ENCODE peak calls at places on chromosomes 13 and 19, in ten cellular contexts. One of them, this sample, is unnamed.

GRCh38 chr13:74678308-74678958 is 544.2 kb upstream of the KLF12 start:
- DNase-seq in activated naive CD4-positive, alpha-beta T cell treated with Interleukin-2 at 50 U/mL for 16 hours: no peak
- DNase-seq in EL: no peak
- DNase-seq in KG1: no peak
- DNase-seq in activated T-cell treated with anti-CD3 and anti-CD28 coated beads, Interleukin-2, amount 50 U/mL, for 72 hours: no peak
- DNase-seq in AG09319: no peak
- DNase-seq in HT1080: no peak
- DNase-seq in WTC11: no peak
- DNase-seq in GDM1: no peak
- DNase-seq in cardiac muscle cell: no peak
- DNase-seq in this sample: no peak

GRCh38 chr13:112776971-112777370 is 87.1 kb downstream of the ATP11A start:
- DNase-seq in activated naive CD4-positive, alpha-beta T cell treated with Interleukin-2 at 50 U/mL for 16 hours: no peak
- DNase-seq in GDM1: no peak
- DNase-seq in KG1: no peak
- DNase-seq in HT1080: no peak
- DNase-seq in cardiac muscle cell: no peak
- DNase-seq in WTC11: peak
- DNase-seq in EL: no peak
- DNase-seq in AG09319: no peak
- DNase-seq in activated T-cell treated with anti-CD3 and anti-CD28 coated beads, Interleukin-2, amount 50 U/mL, for 72 hours: no peak
- DNase-seq in this sample: peak

GRCh38 chr13:90233933-90234672 is 1113.4 kb upstream of the MIR17HG start:
- DNase-seq in cardiac muscle cell: no peak
- DNase-seq in HT1080: no peak
- DNase-seq in GDM1: no peak
- DNase-seq in activated naive CD4-positive, alpha-beta T cell treated with Interleukin-2 at 50 U/mL for 16 hours: no peak
- DNase-seq in AG09319: no peak
- DNase-seq in EL: peak
- DNase-seq in KG1: no peak
- DNase-seq in activated T-cell treated with anti-CD3 and anti-CD28 coated beads, Interleukin-2, amount 50 U/mL, for 72 hours: no peak
- DNase-seq in WTC11: no peak
- DNase-seq in this sample: no peak

GRCh38 chr13:74573654-74574053 is 439.4 kb upstream of the KLF12 start:
- DNase-seq in KG1: no peak
- DNase-seq in WTC11: peak
- DNase-seq in cardiac muscle cell: peak
- DNase-seq in EL: no peak
- DNase-seq in activated T-cell treated with anti-CD3 and anti-CD28 coated beads, Interleukin-2, amount 50 U/mL, for 72 hours: peak
- DNase-seq in HT1080: no peak
- DNase-seq in activated naive CD4-positive, alpha-beta T cell treated with Interleukin-2 at 50 U/mL for 16 hours: no peak
- DNase-seq in GDM1: no peak
- DNase-seq in AG09319: no peak
- DNase-seq in this sample: no peak

GRCh38 chr13:41231786-41232185 is 31.6 kb downstream of the MTRF1 start:
- DNase-seq in AG09319: no peak
- DNase-seq in activated naive CD4-positive, alpha-beta T cell treated with Interleukin-2 at 50 U/mL for 16 hours: no peak
- DNase-seq in EL: no peak
- DNase-seq in WTC11: no peak
- DNase-seq in activated T-cell treated with anti-CD3 and anti-CD28 coated beads, Interleukin-2, amount 50 U/mL, for 72 hours: no peak
- DNase-seq in GDM1: no peak
- DNase-seq in cardiac muscle cell: peak
- DNase-seq in KG1: no peak
- DNase-seq in HT1080: peak
- DNase-seq in this sample: no peak

GRCh38 chr13:99308481-99309087 is 1.4 kb upstream of the GPR183 start:
- DNase-seq in EL: peak
- DNase-seq in WTC11: no peak
- DNase-seq in cardiac muscle cell: no peak
- DNase-seq in GDM1: no peak
- DNase-seq in KG1: no peak
- DNase-seq in activated T-cell treated with anti-CD3 and anti-CD28 coated beads, Interleukin-2, amount 50 U/mL, for 72 hours: no peak
- DNase-seq in HT1080: no peak
- DNase-seq in activated naive CD4-positive, alpha-beta T cell treated with Interleukin-2 at 50 U/mL for 16 hours: no peak
- DNase-seq in AG09319: no peak
- DNase-seq in this sample: no peak

GRCh38 chr13:24176351-24177101 is 16.0 kb downstream of the SPATA13 start:
- DNase-seq in activated T-cell treated with anti-CD3 and anti-CD28 coated beads, Interleukin-2, amount 50 U/mL, for 72 hours: no peak
- DNase-seq in cardiac muscle cell: no peak
- DNase-seq in HT1080: no peak
- DNase-seq in GDM1: no peak
- DNase-seq in EL: no peak
- DNase-seq in AG09319: no peak
- DNase-seq in WTC11: no peak
- DNase-seq in KG1: no peak
- DNase-seq in activated naive CD4-positive, alpha-beta T cell treated with Interleukin-2 at 50 U/mL for 16 hours: no peak
- DNase-seq in this sample: peak

GRCh38 chr19:57406516-57407123 is 4.3 kb upstream of the ZNF17 start:
- DNase-seq in GDM1: peak
- DNase-seq in activated naive CD4-positive, alpha-beta T cell treated with Interleukin-2 at 50 U/mL for 16 hours: peak
- DNase-seq in EL: peak
- DNase-seq in AG09319: no peak
- DNase-seq in WTC11: peak
- DNase-seq in HT1080: peak
- DNase-seq in activated T-cell treated with anti-CD3 and anti-CD28 coated beads, Interleukin-2, amount 50 U/mL, for 72 hours: peak
- DNase-seq in KG1: peak
- DNase-seq in cardiac muscle cell: peak
- DNase-seq in this sample: peak

GRCh38 chr19:48244289-48244688 is 11.4 kb downstream of the CARD8 start:
- DNase-seq in EL: no peak
- DNase-seq in KG1: peak
- DNase-seq in activated naive CD4-positive, alpha-beta T cell treated with Interleukin-2 at 50 U/mL for 16 hours: peak
- DNase-seq in WTC11: no peak
- DNase-seq in AG09319: no peak
- DNase-seq in activated T-cell treated with anti-CD3 and anti-CD28 coated beads, Interleukin-2, amount 50 U/mL, for 72 hours: peak
- DNase-seq in HT1080: peak
- DNase-seq in cardiac muscle cell: no peak
- DNase-seq in GDM1: peak
- DNase-seq in this sample: no peak